ENCODE peak calls at places on chromosomes 16 and 17, in seven cellular contexts. M, E, W, Q, Z, S and O are unnamed samples.

GRCh38 chr16:66662445-66663194 is 33.9 kb downstream of the CMTM4 start:
- DNase-seq in M (no peak), E (peak; percentile 67), W (peak; percentile 51), Q (no peak), Z (no peak), S (peak; percentile 55), O (no peak)

GRCh38 chr17:81396278-81396721 is 1.0 kb downstream of the BAHCC1 start:
- DNase-seq in M (no peak), E (no peak), W (no peak), Q (no peak), Z (no peak), S (no peak), O (no peak)

GRCh38 chr17:76585649-76586593 is at the start of gene ST6GALNAC2:
- DNase-seq in M (peak; percentile 42), E (peak; percentile 72), W (peak; percentile 54), Q (peak; percentile 33), Z (no peak), S (peak; percentile 22), O (no peak)

GRCh38 chr16:52825882-52826281 is 226.8 kb downstream of the CHD9NB start:
- DNase-seq in M (no peak), E (peak; percentile 2), W (no peak), Q (no peak), Z (no peak), S (no peak), O (no peak)

GRCh38 chr17:7392696-7393612 is 1.4 kb downstream of the PLSCR3 start:
- DNase-seq in M (no peak), E (no peak), W (no peak), Q (no peak), Z (no peak), S (no peak), O (no peak)

GRCh38 chr17:73612074-73612473 is 32.2 kb downstream of the SDK2 start:
- DNase-seq in M (no peak), E (no peak), W (no peak), Q (no peak), Z (no peak), S (no peak), O (no peak)

GRCh38 chr17:74544991-74545441 is 899 bp downstream of the CD300C start:
- DNase-seq in M (no peak), E (no peak), W (no peak), Q (no peak), Z (no peak), S (no peak), O (no peak)

GRCh38 chr16:31215287-31216115 is 1.4 kb downstream of the PYDC1 start:
- DNase-seq in M (peak; percentile 26), E (peak; percentile 79), W (peak; percentile 83), Q (no peak), Z (no peak), S (no peak), O (peak; percentile 31)

GRCh38 chr17:8109669-8110455 is 8.5 kb downstream of the ALOXE3 start:
- DNase-seq in M (peak; percentile 74), E (peak; percentile 40), W (peak; percentile 42), Q (peak; percentile 37), Z (peak; percentile 67), S (no peak), O (no peak)

GRCh38 chr16:49980166-49980565 is 44.9 kb upstream of the CNEP1R1 start:
- DNase-seq in M (no peak), E (peak; percentile 43), W (no peak), Q (no peak), Z (no peak), S (no peak), O (no peak)

GRCh38 chr16:8627456-8627855 is 6.0 kb downstream of the METTL22 start:
- DNase-seq in M (no peak), E (no peak), W (no peak), Q (no peak), Z (no peak), S (no peak), O (no peak)

GRCh38 chr16:71288890-71289731 is at the start of gene CMTR2:
- DNase-seq in M (peak; percentile 86), E (peak; percentile 97), W (peak; percentile 99), Q (peak; percentile 92), Z (peak; percentile 71), S (peak; percentile 93), O (peak; percentile 96)

GRCh38 chr16:79316004-79316458 is 284.5 kb downstream of the MAF start:
- DNase-seq in M (no peak), E (no peak), W (no peak), Q (no peak), Z (no peak), S (no peak), O (no peak)

GRCh38 chr16:30647274-30647571 is 3.5 kb upstream of the PRR14 start:
- DNase-seq in M (no peak), E (no peak), W (no peak), Q (no peak), Z (no peak), S (no peak), O (no peak)

GRCh38 chr17:67421869-67422273 is 44.8 kb downstream of the PITPNC1 start:
- DNase-seq in M (peak; percentile 81), E (peak; percentile 100), W (peak; percentile 91), Q (no peak), Z (no peak), S (peak; percentile 31), O (peak; percentile 23)

GRCh38 chr16:89047331-89048086 is 46.1 kb upstream of the ACSF3 start:
- DNase-seq in M (no peak), E (no peak), W (no peak), Q (no peak), Z (no peak), S (no peak), O (no peak)

GRCh38 chr16:19185510-19185851 is 17.4 kb downstream of the SYT17 start:
- DNase-seq in M (no peak), E (no peak), W (no peak), Q (no peak), Z (no peak), S (no peak), O (no peak)

GRCh38 chr16:30761427-30761927 is 385 bp downstream of the CFAP119 start:
- DNase-seq in M (peak; percentile 25), E (peak; percentile 69), W (peak; percentile 36), Q (no peak), Z (no peak), S (no peak), O (no peak)

GRCh38 chr16:54143934-54144333 is 142.7 kb downstream of the IRX3 start:
- DNase-seq in M (no peak), E (no peak), W (no peak), Q (no peak), Z (no peak), S (no peak), O (no peak)

GRCh38 chr16:20216818-20217217 is 110.5 kb downstream of the GP2 start:
- DNase-seq in M (no peak), E (no peak), W (no peak), Q (no peak), Z (no peak), S (no peak), O (no peak)